ENCODE peak calls at places on chromosomes 5 and 9, in four cellular contexts. F is A549, G is GM12878, D is SK-N-SH. T is an unnamed sample.

GRCh38 chr9:135515083-135515511 is 6.1 kb upstream of the LCN1 start:
- DNase-seq in G (no peak), D (no peak), F (no peak), T (peak)

GRCh38 chr5:172335721-172336120 is 52.2 kb upstream of the UBTD2 start:
- DNase-seq in F (no peak), G (no peak), D (no peak), T (no peak)

GRCh38 chr5:98769256-98770157 is 4.0 kb upstream of the RGMB start:
- DNase-seq in G (no peak), F (peak), D (peak), T (peak)

GRCh38 chr9:98908897-98909634 is 34.6 kb upstream of the COL15A1 start:
- DNase-seq in F (no peak), D (no peak), G (no peak), T (no peak)

GRCh38 chr9:130114741-130115140 is 57.5 kb upstream of the NCS1 start:
- DNase-seq in G (no peak), F (no peak), D (no peak), T (no peak)

GRCh38 chr9:126591922-126592321 is 21.8 kb upstream of the LMX1B start:
- DNase-seq in D (no peak), G (no peak), F (no peak), T (no peak)

GRCh38 chr5:128815201-128815600 is 150.1 kb upstream of the SLC27A6 start:
- DNase-seq in G (no peak), D (no peak), F (no peak), T (peak)

GRCh38 chr9:135051316-135052038 is 36.0 kb upstream of the OLFM1 start:
- DNase-seq in G (no peak), D (no peak), F (no peak), T (no peak)

GRCh38 chr5:18052569-18052968 is 418.3 kb downstream of the TAF11L14 start:
- DNase-seq in F (no peak), G (no peak), D (no peak), T (no peak)

GRCh38 chr9:133427658-133428348 is 5.6 kb downstream of the ADAMTS13 start:
- DNase-seq in G (no peak), F (no peak), D (peak), T (no peak)

GRCh38 chr5:181173420-181174342 is 26.3 kb downstream of the OR2V2 start:
- DNase-seq in F (peak), D (peak), G (peak), T (peak)

GRCh38 chr9:33044677-33045282 is 19.7 kb downstream of the DNAJA1 start:
- DNase-seq in G (no peak), F (peak), D (peak), T (peak)

GRCh38 chr5:96079075-96079474 is 117.4 kb upstream of the ELL2 start:
- DNase-seq in F (peak), D (no peak), G (no peak), T (no peak)

GRCh38 chr5:132256086-132256782 is 1.3 kb upstream of the PDLIM4 start:
- DNase-seq in D (no peak), F (no peak), G (no peak), T (no peak)

GRCh38 chr5:132098151-132098594 is 24.6 kb downstream of the CSF2 start:
- DNase-seq in F (no peak), G (peak), D (no peak), T (no peak)

GRCh38 chr9:133305731-133306130 is 30.3 kb downstream of the SURF6 start:
- DNase-seq in D (no peak), G (no peak), F (no peak), T (no peak)

GRCh38 chr5:56585466-56585865 is 229.9 kb upstream of the MAP3K1 start:
- DNase-seq in F (no peak), G (no peak), D (no peak), T (no peak)

GRCh38 chr9:114902773-114903589 is 27.4 kb downstream of the TNFSF8 start:
- DNase-seq in D (no peak), G (no peak), F (no peak), T (no peak)

GRCh38 chr5:145825751-145826180 is 9.4 kb downstream of the PRELID2 start:
- DNase-seq in D (peak), F (peak), G (no peak), T (no peak)

GRCh38 chr5:27266184-27266583 is 227.8 kb upstream of the CDH9 start:
- DNase-seq in G (no peak), F (no peak), D (no peak), T (no peak)

GRCh38 chr5:82244151-82244550 is 34.0 kb downstream of the RPS23 start:
- DNase-seq in G (no peak), D (no peak), F (no peak), T (no peak)

GRCh38 chr9:122226758-122227575 is 1.8 kb downstream of the LHX6 start:
- DNase-seq in D (peak), G (no peak), F (no peak), T (peak)

GRCh38 chr5:61933787-61934626 is 372.0 kb upstream of the KIF2A start:
- DNase-seq in D (peak), G (peak), F (peak), T (peak)

DNA sequence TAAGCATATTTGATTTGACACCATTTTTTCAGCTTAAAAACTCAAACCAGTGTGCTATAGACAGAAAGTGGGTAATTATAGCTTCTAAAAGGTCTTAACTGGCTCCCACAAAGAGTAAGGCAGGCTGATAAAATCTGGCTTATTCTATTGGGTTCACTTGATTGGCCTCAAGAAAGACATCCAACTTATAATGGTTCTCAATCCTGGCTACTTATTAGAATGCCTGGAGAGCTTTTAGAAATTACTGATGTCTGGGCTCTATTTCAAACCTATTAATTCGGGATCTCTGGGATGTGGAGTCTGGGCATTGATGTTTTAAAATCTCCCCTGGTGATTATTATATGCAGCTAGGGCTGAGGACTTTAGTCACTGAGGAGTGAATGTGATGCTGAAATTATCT is 188.0 kb downstream of the TARS1 start:
- DNase-seq in G (no peak), D (no peak), F (no peak), T (no peak)
- TF ChIP-seq USF2 in G (no peak), D (no peak), F (no peak), T (no peak)

GRCh38 chr5:169805937-169806700 is 169.0 kb downstream of the DOCK2 start:
- DNase-seq in F (no peak), D (no peak), G (no peak), T (no peak)
- TF ChIP-seq USF2 in F (no peak), D (no peak), G (no peak), T (no peak)

GRCh38 chr5:73826761-73827450 is 200.9 kb downstream of the ARHGEF28 start:
- DNase-seq in G (no peak), F (peak), D (no peak), T (no peak)
- TF ChIP-seq USF2 in G (no peak), F (no peak), D (no peak), T (no peak)

GRCh38 chr5:149995385-149996085 is 4.9 kb downstream of the TIGD6 start:
- DNase-seq in D (peak), F (no peak), G (no peak), T (no peak)
- TF ChIP-seq USF2 in D (no peak), F (no peak), G (no peak), T (no peak)

GRCh38 chr5:78983601-78984000 is 1.5 kb downstream of the ARSB start:
- DNase-seq in G (no peak), F (no peak), D (peak), T (no peak)
- TF ChIP-seq USF2 in G (no peak), F (no peak), D (no peak), T (no peak)

DNA sequence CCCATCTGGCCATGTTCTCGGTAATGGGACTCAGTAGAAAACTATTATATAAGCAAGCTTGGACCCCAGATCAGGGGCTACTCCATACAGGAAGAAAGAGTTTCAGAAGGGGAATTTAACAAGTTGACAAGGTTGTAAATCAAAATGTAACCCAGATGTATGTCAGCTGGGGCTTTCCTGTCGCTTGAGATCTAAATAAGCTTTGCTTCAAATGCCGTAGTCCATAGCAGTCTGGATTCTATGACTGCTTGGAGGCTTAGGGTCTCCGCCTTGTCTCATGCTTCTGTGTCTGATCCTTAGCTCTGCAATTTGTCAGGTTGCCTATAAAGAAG is 70.4 kb downstream of the TEX10 start:
- DNase-seq in F (no peak), D (no peak), G (no peak), T (no peak)
- TF ChIP-seq USF2 in F (no peak), D (no peak), G (no peak), T (no peak)

GRCh38 chr9:96149142-96149541 is 152.8 kb downstream of the HSD17B3 start:
- DNase-seq in F (no peak), D (no peak), G (no peak), T (no peak)

GRCh38 chr9:96148634-96149138 is 153.3 kb downstream of the HSD17B3 start:
- DNase-seq in F (no peak), D (no peak), G (no peak), T (no peak)

GRCh38 chr9:96152550-96152949 is 149.4 kb downstream of the HSD17B3 start:
- DNase-seq in G (peak), D (no peak), F (no peak), T (no peak)

GRCh38 chr9:96150324-96151023 is 151.5 kb downstream of the HSD17B3 start:
- DNase-seq in G (peak), F (no peak), D (no peak), T (no peak)

GRCh38 chr9:96149881-96150280 is 152.1 kb downstream of the HSD17B3 start:
- DNase-seq in G (no peak), F (no peak), D (no peak), T (no peak)
- TF ChIP-seq USF2 in G (no peak), F (no peak), D (no peak), T (no peak)

DNA sequence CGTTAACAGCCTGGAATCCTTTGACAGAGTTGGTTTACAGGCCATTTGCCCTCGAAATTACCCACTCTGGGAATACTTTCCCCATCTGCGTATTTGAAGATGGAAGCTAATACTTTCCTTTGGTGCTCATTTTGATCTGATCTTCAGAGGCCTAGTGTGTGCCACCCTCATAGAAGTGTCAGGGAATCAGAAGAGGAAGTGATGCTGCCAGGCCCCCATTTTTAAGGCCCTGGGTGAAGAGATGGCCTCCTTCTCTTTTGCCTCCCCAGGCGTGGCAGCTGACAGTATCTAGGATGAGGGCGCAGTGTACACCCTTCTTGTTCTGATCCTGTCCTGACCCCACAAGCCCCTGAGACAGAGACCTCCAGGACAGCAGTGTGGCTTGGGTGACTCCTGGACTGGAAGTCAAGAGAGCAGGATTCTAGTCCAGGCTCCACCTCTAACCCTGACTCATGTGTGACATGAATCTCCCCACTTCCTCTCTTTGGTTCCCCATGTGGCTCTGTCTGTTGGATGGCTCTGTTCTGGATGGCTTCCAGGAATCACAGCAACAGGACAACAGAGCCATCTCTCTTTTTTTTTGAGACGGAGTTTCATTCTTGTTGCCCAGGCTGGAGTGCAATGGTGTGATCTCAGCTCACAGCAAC is 27.8 kb downstream of the CSF1R start:
- DNase-seq in G (no peak), D (peak), F (no peak), T (no peak)
- TF ChIP-seq USF2 in G (no peak), D (no peak), F (no peak), T (no peak)

GRCh38 chr5:149365418-149365817 is 7.6 kb downstream of the PCYOX1L start:
- DNase-seq in D (no peak), F (no peak), G (no peak), T (no peak)

GRCh38 chr5:149364719-149365118 is 6.9 kb downstream of the PCYOX1L start:
- DNase-seq in F (no peak), G (no peak), D (no peak), T (no peak)

GRCh38 chr5:149366169-149366750 is 8.4 kb downstream of the PCYOX1L start:
- DNase-seq in F (no peak), D (no peak), G (no peak), T (no peak)

GRCh38 chr5:149367972-149368645 is 10.3 kb downstream of the PCYOX1L start:
- DNase-seq in F (no peak), G (no peak), D (no peak), T (no peak)

GRCh38 chr5:149367249-149367971 is 9.6 kb downstream of the PCYOX1L start:
- DNase-seq in G (no peak), D (peak), F (peak), T (peak)
- TF ChIP-seq USF2 in G (no peak), D (no peak), F (no peak), T (no peak)

GRCh38 chr5:149666212-149666852 is 63.8 kb upstream of the PPARGC1B start:
- DNase-seq in F (no peak), D (no peak), G (no peak), T (no peak)
- TF ChIP-seq USF2 in F (no peak), D (no peak), G (no peak), T (no peak)

T was measured in WTC11.